ENCODE peak calls at places on chromosomes 7 and 10, in eight cellular contexts. V, N, U, R, Q, P, O and X are unnamed samples.

GRCh38 chr10:48289652-48290238 is 15.2 kb upstream of the FRMPD2 start:
- DNase-seq in R (peak; percentile 40), N (peak; percentile 29), Q (peak; percentile 27), V (peak; percentile 29), O (no peak), U (peak; percentile 34), P (peak; percentile 50), X (peak; percentile 43)

GRCh38 chr10:47233631-47234030 is 66.4 kb upstream of the GDF10 start:
- DNase-seq in O (no peak), R (no peak), Q (no peak), U (no peak), V (no peak), N (no peak), P (no peak), X (no peak)

GRCh38 chr7:12436896-12437535 is 33.4 kb upstream of the VWDE start:
- DNase-seq in V (no peak), Q (no peak), N (no peak), U (no peak), O (peak; percentile 57), R (peak; percentile 68), P (no peak), X (no peak)

GRCh38 chr7:29119538-29119937 is 26.8 kb downstream of the CPVL start:
- DNase-seq in N (no peak), O (no peak), P (no peak), R (no peak), V (no peak), Q (no peak), U (no peak), X (no peak)

GRCh38 chr10:91597397-91597881 is 35.4 kb downstream of the PPP1R3C start:
- DNase-seq in O (no peak), N (no peak), V (no peak), U (peak; percentile 41), R (peak; percentile 31), Q (no peak), P (no peak), X (no peak)

GRCh38 chr10:107814865-107815487 is 650.5 kb upstream of the SORCS1 start:
- DNase-seq in Q (peak; percentile 13), U (peak; percentile 42), N (no peak), R (peak; percentile 5), P (no peak), O (peak; percentile 10), V (no peak), X (peak; percentile 60)

GRCh38 chr7:106038916-106039315 is 73.2 kb downstream of the SYPL1 start:
- DNase-seq in Q (no peak), V (no peak), U (no peak), O (no peak), R (no peak), P (no peak), N (no peak), X (no peak)

GRCh38 chr10:58152698-58153263 is 114.9 kb downstream of the IPMK start:
- DNase-seq in P (no peak), Q (no peak), N (peak; percentile 27), V (no peak), O (peak; percentile 31), R (peak; percentile 53), U (peak; percentile 20), X (peak; percentile 53)

GRCh38 chr10:120369831-120370230 is 87.2 kb upstream of the PLPP4 start:
- DNase-seq in V (no peak), U (no peak), P (no peak), Q (no peak), R (no peak), N (no peak), O (peak; percentile 82), X (no peak)

GRCh38 chr7:100544949-100545635 is 6.1 kb downstream of the AGFG2 start:
- DNase-seq in Q (no peak), N (no peak), P (no peak), V (no peak), R (peak; percentile 26), O (no peak), U (no peak), X (no peak)

GRCh38 chr10:70992436-70992835 is 104.1 kb upstream of the PCBD1 start:
- DNase-seq in Q (no peak), P (no peak), N (no peak), R (no peak), V (no peak), U (no peak), O (no peak), X (no peak)

GRCh38 chr7:106018566-106019338 is 55.7 kb downstream of the CDHR3 start:
- DNase-seq in Q (no peak), P (no peak), O (peak; percentile 61), R (peak; percentile 70), V (no peak), U (no peak), N (no peak), X (no peak)

GRCh38 chr10:14414901-14415300 is 84.2 kb upstream of the FRMD4A start:
- DNase-seq in V (no peak), P (no peak), U (no peak), Q (no peak), O (peak; percentile 89), R (peak; percentile 85), N (no peak), X (no peak)

GRCh38 chr7:123594813-123595241 is 6.8 kb upstream of the ASB15 start:
- DNase-seq in Q (no peak), O (no peak), P (no peak), V (no peak), U (no peak), N (no peak), R (no peak), X (no peak)

GRCh38 chr7:106126170-106126938 is 14.2 kb upstream of the SYPL1 start:
- DNase-seq in O (peak; percentile 55), V (no peak), N (peak; percentile 62), U (peak; percentile 64), P (no peak), Q (no peak), R (peak; percentile 82), X (no peak)

GRCh38 chr10:93796167-93796566 is 38.4 kb downstream of the LGI1 start:
- DNase-seq in Q (no peak), R (no peak), O (no peak), V (no peak), N (no peak), P (no peak), U (no peak), X (no peak)

GRCh38 chr10:93788413-93789208 is 30.9 kb downstream of the LGI1 start:
- DNase-seq in N (no peak), P (no peak), R (no peak), U (no peak), Q (no peak), V (no peak), O (no peak), X (no peak)

DNA sequence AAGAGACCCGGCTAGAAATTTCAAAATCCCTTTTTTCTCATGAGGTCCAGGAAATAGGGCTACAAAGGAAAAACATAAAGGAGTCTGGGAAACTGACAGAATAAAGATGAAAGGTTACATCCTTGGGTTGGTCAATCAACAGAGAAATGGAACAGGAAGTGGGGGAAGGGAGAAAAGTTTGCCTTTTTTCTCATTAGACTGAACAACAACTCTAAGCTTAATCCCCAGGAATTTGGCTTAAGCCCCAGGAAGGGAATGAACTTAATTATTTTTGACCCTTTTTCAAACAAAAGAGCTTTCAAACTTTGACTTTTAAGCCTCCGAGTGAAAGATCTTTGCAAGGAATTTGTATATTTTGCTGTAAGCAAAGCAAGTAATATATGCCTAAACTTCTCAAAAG is 32.7 kb downstream of the LGI1 start:
- DNase-seq in N (no peak), P (no peak), Q (no peak), R (no peak), U (no peak), V (no peak), O (no peak), X (no peak)
- H3K27ac ChIP-seq in N (no peak overlapping the region), P (no peak overlapping the region), Q (no peak overlapping the region), R (no peak overlapping the region), U (no peak overlapping the region), V (no peak overlapping the region), O (no peak overlapping the region), X (no peak overlapping the region)

GRCh38 chr7:126436213-126436868 is 816.4 kb downstream of the GRM8 start:
- DNase-seq in V (no peak), N (no peak), R (no peak), U (no peak), Q (no peak), O (peak; percentile 12), P (no peak), X (no peak)

GRCh38 chr7:126445991-126446390 is 806.8 kb downstream of the GRM8 start:
- DNase-seq in Q (no peak), P (no peak), V (no peak), U (no peak), R (no peak), N (no peak), O (no peak), X (no peak)

GRCh38 chr7:126441745-126442144 is 811.0 kb downstream of the GRM8 start:
- DNase-seq in O (no peak), U (no peak), V (no peak), Q (no peak), N (no peak), P (no peak), R (no peak), X (no peak)

GRCh38 chr7:126443951-126444350 is 808.8 kb downstream of the GRM8 start:
- DNase-seq in V (no peak), P (no peak), R (no peak), O (no peak), N (no peak), Q (no peak), U (no peak), X (no peak)

GRCh38 chr7:126440542-126440941 is 812.2 kb downstream of the GRM8 start:
- DNase-seq in P (no peak), O (no peak), V (no peak), R (no peak), Q (no peak), N (no peak), U (no peak), X (no peak)
- TF ChIP-seq CTCF in P (no peak), O (no peak), V (no peak), R (no peak), Q (no peak), N (no peak), U (no peak), X (no peak)

GRCh38 chr7:48537561-48537960 is 366.3 kb downstream of the ABCA13 start:
- DNase-seq in Q (no peak), U (peak; percentile 18), O (no peak), V (no peak), P (no peak), R (no peak), N (no peak), X (no peak)
- H3K27ac ChIP-seq in Q (no peak overlapping the region), U (no peak overlapping the region), O (no peak overlapping the region), V (no peak overlapping the region), P (no peak overlapping the region), R (no peak overlapping the region), N (no peak overlapping the region), X (no peak overlapping the region)

DNA sequence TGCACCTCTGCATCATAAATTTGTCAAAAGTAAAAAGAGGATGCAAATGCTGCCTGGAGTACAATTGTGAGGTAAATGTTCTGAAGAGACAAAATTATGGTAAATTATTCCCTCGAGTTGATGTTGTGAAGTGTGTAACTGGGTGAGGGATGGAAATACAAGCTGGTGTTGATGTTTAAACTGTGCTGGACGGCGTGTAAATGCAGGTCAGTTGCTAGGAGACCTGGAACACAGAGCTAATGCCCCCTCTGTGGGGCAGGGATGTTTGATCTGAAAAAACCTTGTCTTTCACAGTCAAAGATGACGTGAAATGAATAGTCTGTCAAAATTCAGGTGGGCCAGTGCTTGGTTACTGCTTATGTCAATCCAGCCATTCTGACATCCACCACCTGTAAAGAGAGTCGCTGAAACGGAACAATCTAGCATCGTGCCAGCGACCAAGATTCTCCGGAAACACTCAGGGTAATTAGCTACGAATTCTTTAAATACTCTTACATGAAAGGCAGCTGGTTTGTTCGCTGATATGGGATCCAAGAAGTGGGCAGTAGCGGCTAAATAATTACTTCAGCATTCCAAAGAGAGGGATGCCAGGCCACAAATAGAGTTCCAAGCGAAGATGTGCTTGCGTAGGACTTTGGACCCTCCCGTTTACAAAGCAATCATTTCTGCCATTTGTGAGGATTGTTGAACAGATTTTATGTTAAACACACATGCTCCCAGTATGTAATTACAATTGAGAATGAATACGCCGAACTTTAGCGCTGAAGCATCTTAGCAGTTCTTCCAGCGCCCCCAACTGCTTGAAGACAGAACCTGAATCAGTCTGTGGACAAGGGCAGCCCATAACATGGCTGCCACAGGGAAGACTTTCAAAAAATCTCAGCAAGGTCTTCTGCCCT is 7.4 kb upstream of the ASB4 start:
- DNase-seq in U (no peak), V (no peak), N (no peak), R (peak; percentile 30), Q (no peak), P (peak; percentile 60), O (peak; percentile 75), X (no peak)
- TF ChIP-seq CTCF in U (peak; percentile 8), V (no peak), N (no peak), R (peak; percentile 35), Q (no peak), P (peak; percentile 85), O (peak; percentile 47), X (peak; percentile 56)